ENCODE peak calls at places on chromosome X, in ten cellular contexts. One of them, this sample, is unnamed.

GRCh38 chrX:132505116-132505515 is 16.3 kb upstream of the MBNL3 start:
- DNase-seq in HFF-Myc: no peak
- DNase-seq in BE2C: no peak
- DNase-seq in NCI-H69: no peak
- DNase-seq in naive B cell: no peak
- DNase-seq in stimulated activated CD8-positive, alpha-beta memory T cell treated with anti-CD3 and anti-CD28 coated beads, Interleukin-2, amount 100 ng/mL, for 1 hour: no peak
- DNase-seq in heart right ventricle: no peak
- DNase-seq in SJSA1: no peak
- DNase-seq in lower leg skin: peak
- DNase-seq in Caki2: no peak
- DNase-seq in this sample: no peak

GRCh38 chrX:15242899-15243555 is 26.9 kb downstream of the ASB9 start:
- DNase-seq in HFF-Myc: peak
- DNase-seq in BE2C: peak
- DNase-seq in NCI-H69: peak
- DNase-seq in naive B cell: peak
- DNase-seq in stimulated activated CD8-positive, alpha-beta memory T cell treated with anti-CD3 and anti-CD28 coated beads, Interleukin-2, amount 100 ng/mL, for 1 hour: no peak
- DNase-seq in heart right ventricle: peak
- DNase-seq in SJSA1: peak
- DNase-seq in lower leg skin: no peak
- DNase-seq in Caki2: no peak
- DNase-seq in this sample: peak

GRCh38 chrX:134794692-134795091 is 136.4 kb upstream of the PLAC1 start:
- DNase-seq in HFF-Myc: no peak
- DNase-seq in BE2C: no peak
- DNase-seq in NCI-H69: no peak
- DNase-seq in naive B cell: no peak
- DNase-seq in stimulated activated CD8-positive, alpha-beta memory T cell treated with anti-CD3 and anti-CD28 coated beads, Interleukin-2, amount 100 ng/mL, for 1 hour: no peak
- DNase-seq in heart right ventricle: no peak
- DNase-seq in SJSA1: no peak
- DNase-seq in lower leg skin: no peak
- DNase-seq in Caki2: no peak
- DNase-seq in this sample: no peak

GRCh38 chrX:2188316-2188715 is 312.5 kb downstream of the DHRSX start:
- DNase-seq in HFF-Myc: no peak
- DNase-seq in BE2C: no peak
- DNase-seq in NCI-H69: no peak
- DNase-seq in naive B cell: no peak
- DNase-seq in stimulated activated CD8-positive, alpha-beta memory T cell treated with anti-CD3 and anti-CD28 coated beads, Interleukin-2, amount 100 ng/mL, for 1 hour: no peak
- DNase-seq in heart right ventricle: no peak
- DNase-seq in SJSA1: no peak
- DNase-seq in lower leg skin: no peak
- DNase-seq in Caki2: no peak
- DNase-seq in this sample: no peak

GRCh38 chrX:152735101-152735500 is 1.5 kb downstream of the MAGEA12 start:
- DNase-seq in HFF-Myc: no peak
- DNase-seq in BE2C: no peak
- DNase-seq in NCI-H69: no peak
- DNase-seq in naive B cell: no peak
- DNase-seq in stimulated activated CD8-positive, alpha-beta memory T cell treated with anti-CD3 and anti-CD28 coated beads, Interleukin-2, amount 100 ng/mL, for 1 hour: no peak
- DNase-seq in heart right ventricle: no peak
- DNase-seq in SJSA1: no peak
- DNase-seq in lower leg skin: no peak
- DNase-seq in Caki2: no peak
- DNase-seq in this sample: no peak

GRCh38 chrX:47351706-47352105 is 18.7 kb upstream of the ZNF157 start:
- DNase-seq in HFF-Myc: no peak
- DNase-seq in BE2C: no peak
- DNase-seq in NCI-H69: no peak
- DNase-seq in naive B cell: no peak
- DNase-seq in stimulated activated CD8-positive, alpha-beta memory T cell treated with anti-CD3 and anti-CD28 coated beads, Interleukin-2, amount 100 ng/mL, for 1 hour: no peak
- DNase-seq in heart right ventricle: no peak
- DNase-seq in SJSA1: no peak
- DNase-seq in lower leg skin: no peak
- DNase-seq in Caki2: no peak
- DNase-seq in this sample: no peak

GRCh38 chrX:132968282-132968681 is 9.9 kb upstream of the HS6ST2 start:
- DNase-seq in HFF-Myc: no peak
- DNase-seq in BE2C: no peak
- DNase-seq in NCI-H69: no peak
- DNase-seq in naive B cell: no peak
- DNase-seq in stimulated activated CD8-positive, alpha-beta memory T cell treated with anti-CD3 and anti-CD28 coated beads, Interleukin-2, amount 100 ng/mL, for 1 hour: no peak
- DNase-seq in heart right ventricle: no peak
- DNase-seq in SJSA1: no peak
- DNase-seq in lower leg skin: no peak
- DNase-seq in Caki2: no peak
- DNase-seq in this sample: no peak

GRCh38 chrX:40953369-40953768 is 131.9 kb upstream of the USP9X start:
- DNase-seq in HFF-Myc: no peak
- DNase-seq in BE2C: no peak
- DNase-seq in NCI-H69: no peak
- DNase-seq in naive B cell: peak
- DNase-seq in stimulated activated CD8-positive, alpha-beta memory T cell treated with anti-CD3 and anti-CD28 coated beads, Interleukin-2, amount 100 ng/mL, for 1 hour: no peak
- DNase-seq in heart right ventricle: no peak
- DNase-seq in SJSA1: no peak
- DNase-seq in lower leg skin: no peak
- DNase-seq in Caki2: no peak
- DNase-seq in this sample: no peak

GRCh38 chrX:107716045-107716684 is 59.4 kb downstream of the TSC22D3 start:
- DNase-seq in HFF-Myc: no peak
- DNase-seq in BE2C: peak
- DNase-seq in NCI-H69: peak
- DNase-seq in naive B cell: no peak
- DNase-seq in stimulated activated CD8-positive, alpha-beta memory T cell treated with anti-CD3 and anti-CD28 coated beads, Interleukin-2, amount 100 ng/mL, for 1 hour: no peak
- DNase-seq in heart right ventricle: no peak
- DNase-seq in SJSA1: peak
- DNase-seq in lower leg skin: no peak
- DNase-seq in Caki2: no peak
- DNase-seq in this sample: no peak

GRCh38 chrX:18194688-18195087 is 26.0 kb downstream of the BEND2 start:
- DNase-seq in HFF-Myc: no peak
- DNase-seq in BE2C: no peak
- DNase-seq in NCI-H69: peak
- DNase-seq in naive B cell: no peak
- DNase-seq in stimulated activated CD8-positive, alpha-beta memory T cell treated with anti-CD3 and anti-CD28 coated beads, Interleukin-2, amount 100 ng/mL, for 1 hour: no peak
- DNase-seq in heart right ventricle: no peak
- DNase-seq in SJSA1: no peak
- DNase-seq in lower leg skin: no peak
- DNase-seq in Caki2: no peak
- DNase-seq in this sample: no peak

GRCh38 chrX:42678133-42678532 is 99.8 kb downstream of the PPP1R2C start:
- DNase-seq in HFF-Myc: no peak
- DNase-seq in BE2C: no peak
- DNase-seq in NCI-H69: no peak
- DNase-seq in naive B cell: no peak
- DNase-seq in stimulated activated CD8-positive, alpha-beta memory T cell treated with anti-CD3 and anti-CD28 coated beads, Interleukin-2, amount 100 ng/mL, for 1 hour: no peak
- DNase-seq in heart right ventricle: no peak
- DNase-seq in SJSA1: no peak
- DNase-seq in lower leg skin: no peak
- DNase-seq in Caki2: no peak
- DNase-seq in this sample: peak

GRCh38 chrX:136259543-136259942 is 8.3 kb upstream of the MAP7D3 start:
- DNase-seq in HFF-Myc: no peak
- DNase-seq in BE2C: no peak
- DNase-seq in NCI-H69: no peak
- DNase-seq in naive B cell: no peak
- DNase-seq in stimulated activated CD8-positive, alpha-beta memory T cell treated with anti-CD3 and anti-CD28 coated beads, Interleukin-2, amount 100 ng/mL, for 1 hour: no peak
- DNase-seq in heart right ventricle: no peak
- DNase-seq in SJSA1: peak
- DNase-seq in lower leg skin: no peak
- DNase-seq in Caki2: peak
- DNase-seq in this sample: no peak

GRCh38 chrX:85303544-85303943 is 59.8 kb downstream of the ZNF711 start:
- DNase-seq in HFF-Myc: no peak
- DNase-seq in BE2C: no peak
- DNase-seq in NCI-H69: no peak
- DNase-seq in naive B cell: no peak
- DNase-seq in stimulated activated CD8-positive, alpha-beta memory T cell treated with anti-CD3 and anti-CD28 coated beads, Interleukin-2, amount 100 ng/mL, for 1 hour: no peak
- DNase-seq in heart right ventricle: no peak
- DNase-seq in SJSA1: no peak
- DNase-seq in lower leg skin: no peak
- DNase-seq in Caki2: no peak
- DNase-seq in this sample: no peak

This sample was measured in LoVo.